ENCODE peak calls at places on chromosomes 3 and 15, in four cellular contexts. One of them, this sample, is unnamed. For H3K4me1, the result is how much of the 10 kb centered on the place peaks cover.

GRCh38 chr3:98012974-98013373 is 22.1 kb downstream of the GABRR3 start:
- DNase-seq in GM23248: peak
- DNase-seq in left lung: no peak
- DNase-seq in mammary epithelial cell: no peak
- DNase-seq in this sample: no peak

GRCh38 chr15:95018888-95019545 is 787.7 kb downstream of the MCTP2 start:
- DNase-seq in left lung: no peak
- DNase-seq in mammary epithelial cell: peak
- DNase-seq in GM23248: peak
- DNase-seq in this sample: no peak

GRCh38 chr3:121989943-121990342 is 32.1 kb downstream of the ILDR1 start:
- DNase-seq in left lung: no peak
- DNase-seq in GM23248: no peak
- DNase-seq in mammary epithelial cell: no peak
- DNase-seq in this sample: no peak

GRCh38 chr3:105619651-105620050 is 249.2 kb downstream of the CBLB start:
- DNase-seq in left lung: no peak
- DNase-seq in mammary epithelial cell: no peak
- DNase-seq in GM23248: no peak
- DNase-seq in this sample: no peak

GRCh38 chr3:107045791-107046190 is 331.4 kb upstream of the CCDC54 start:
- DNase-seq in GM23248: no peak
- DNase-seq in left lung: no peak
- DNase-seq in mammary epithelial cell: peak
- DNase-seq in this sample: no peak

GRCh38 chr3:46902188-46902631 is 24.7 kb downstream of the PTH1R start:
- DNase-seq in GM23248: no peak
- DNase-seq in left lung: no peak
- DNase-seq in mammary epithelial cell: no peak
- DNase-seq in this sample: no peak

GRCh38 chr15:64022571-64022970 is 23.7 kb downstream of the DAPK2 start:
- DNase-seq in GM23248: no peak
- DNase-seq in left lung: no peak
- DNase-seq in mammary epithelial cell: no peak
- DNase-seq in this sample: no peak

GRCh38 chr3:146019508-146019907 is 141.5 kb downstream of the PLOD2 start:
- DNase-seq in mammary epithelial cell: peak
- DNase-seq in left lung: no peak
- DNase-seq in GM23248: no peak
- DNase-seq in this sample: no peak

GRCh38 chr15:31305375-31305774 is 21.3 kb upstream of the KLF13 start:
- DNase-seq in mammary epithelial cell: no peak
- DNase-seq in GM23248: no peak
- DNase-seq in left lung: no peak
- DNase-seq in this sample: no peak

DNA sequence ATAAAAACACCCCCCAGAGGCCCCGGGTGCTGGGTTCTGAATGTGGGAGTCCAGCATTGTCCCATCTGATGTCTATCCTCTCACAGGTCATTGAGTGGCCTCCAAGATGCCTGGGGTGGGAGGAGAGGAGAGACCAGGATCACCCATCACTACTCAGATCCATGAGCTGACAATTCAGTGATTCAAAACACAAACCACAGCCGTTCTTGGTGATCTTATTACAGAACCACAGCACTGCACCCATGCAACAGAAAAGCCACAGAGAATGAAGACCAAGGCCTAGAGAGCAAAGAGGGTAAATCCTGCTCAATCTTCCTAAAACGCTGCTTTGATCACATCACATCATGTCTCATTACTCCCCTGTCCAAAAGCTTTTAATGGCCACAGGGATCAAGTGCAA is 23.5 kb downstream of the ANP32A start:
- DNase-seq in left lung: no peak
- DNase-seq in mammary epithelial cell: no peak
- DNase-seq in GM23248: peak
- DNase-seq in this sample: no peak
- H3K4me1 ChIP-seq in left lung: half or more
- H3K4me1 ChIP-seq in mammary epithelial cell: under half
- H3K4me1 ChIP-seq in GM23248: under half
- H3K4me1 ChIP-seq in this sample: under half

DNA sequence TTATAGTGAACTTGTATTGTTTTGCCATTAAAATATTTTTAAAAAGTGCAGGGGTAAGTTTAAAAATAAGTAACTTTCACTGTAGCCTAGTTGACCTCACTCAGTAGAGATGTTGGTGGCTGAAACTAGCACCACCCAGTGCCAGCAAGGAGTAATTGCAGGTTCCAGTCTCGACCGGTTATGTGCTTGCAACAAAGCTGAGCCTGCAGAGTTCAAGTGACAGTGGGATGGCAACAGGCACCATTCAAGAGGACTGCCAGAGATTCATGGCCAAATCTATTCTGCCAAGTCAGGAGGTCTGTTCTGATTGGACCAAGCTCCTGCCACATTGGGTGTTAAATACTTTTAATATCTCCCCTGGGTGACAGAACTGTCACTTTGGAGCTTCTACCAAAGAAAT is 2.7 kb downstream of the ADAMTS7 start:
- DNase-seq in mammary epithelial cell: peak
- DNase-seq in left lung: no peak
- DNase-seq in GM23248: peak
- DNase-seq in this sample: no peak
- H3K4me3 ChIP-seq in mammary epithelial cell: no peak
- H3K4me3 ChIP-seq in left lung: no peak
- H3K4me3 ChIP-seq in GM23248: no peak
- H3K4me3 ChIP-seq in this sample: no peak

GRCh38 chr15:40045572-40046217 is 6.7 kb upstream of the SRP14 start:
- DNase-seq in mammary epithelial cell: no peak
- DNase-seq in left lung: no peak
- DNase-seq in GM23248: no peak
- DNase-seq in this sample: peak

GRCh38 chr15:40049076-40049475 is 10.1 kb upstream of the SRP14 start:
- DNase-seq in mammary epithelial cell: no peak
- DNase-seq in GM23248: no peak
- DNase-seq in left lung: no peak
- DNase-seq in this sample: no peak

GRCh38 chr15:40046721-40047412 is 7.9 kb upstream of the SRP14 start:
- DNase-seq in GM23248: peak
- DNase-seq in left lung: no peak
- DNase-seq in mammary epithelial cell: peak
- DNase-seq in this sample: no peak

GRCh38 chr15:40047413-40048154 is 8.6 kb upstream of the SRP14 start:
- DNase-seq in GM23248: peak
- DNase-seq in mammary epithelial cell: peak
- DNase-seq in left lung: peak
- DNase-seq in this sample: peak

DNA sequence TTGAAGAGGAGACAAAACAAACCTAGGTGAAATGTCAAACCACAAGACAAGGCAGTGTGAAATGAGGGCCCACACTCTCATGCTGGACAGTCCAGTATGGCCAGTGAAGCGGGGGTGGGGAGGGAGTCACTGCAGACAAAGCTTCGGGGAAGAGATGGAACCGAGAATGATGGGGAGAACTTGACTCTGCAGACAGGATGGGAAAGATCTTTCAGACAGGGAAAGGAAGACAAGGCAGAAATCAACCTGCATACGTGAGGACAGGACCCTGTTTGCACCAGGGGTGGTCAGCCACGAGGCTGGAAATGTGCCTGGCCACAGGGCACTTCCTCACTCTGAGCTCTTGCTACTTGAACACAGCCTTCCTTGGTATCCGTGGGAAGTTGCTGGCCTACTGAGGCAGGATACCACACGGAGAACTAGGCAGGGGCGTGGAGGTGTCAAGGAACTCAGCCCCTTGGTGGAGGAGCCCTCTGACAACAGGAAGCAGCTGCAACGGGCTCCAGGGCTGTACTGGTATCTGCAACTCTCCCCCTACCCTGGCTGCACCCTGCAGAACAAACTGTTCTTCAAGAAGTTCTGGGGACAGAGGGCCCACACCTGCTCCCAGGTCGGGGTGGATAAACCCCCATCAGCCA is 9.3 kb upstream of the SRP14 start:
- DNase-seq in GM23248: no peak
- DNase-seq in mammary epithelial cell: no peak
- DNase-seq in left lung: no peak
- DNase-seq in this sample: no peak
- H3K27ac ChIP-seq in GM23248: peak
- H3K27ac ChIP-seq in mammary epithelial cell: no peak
- H3K27ac ChIP-seq in left lung: peak
- H3K27ac ChIP-seq in this sample: no peak

DNA sequence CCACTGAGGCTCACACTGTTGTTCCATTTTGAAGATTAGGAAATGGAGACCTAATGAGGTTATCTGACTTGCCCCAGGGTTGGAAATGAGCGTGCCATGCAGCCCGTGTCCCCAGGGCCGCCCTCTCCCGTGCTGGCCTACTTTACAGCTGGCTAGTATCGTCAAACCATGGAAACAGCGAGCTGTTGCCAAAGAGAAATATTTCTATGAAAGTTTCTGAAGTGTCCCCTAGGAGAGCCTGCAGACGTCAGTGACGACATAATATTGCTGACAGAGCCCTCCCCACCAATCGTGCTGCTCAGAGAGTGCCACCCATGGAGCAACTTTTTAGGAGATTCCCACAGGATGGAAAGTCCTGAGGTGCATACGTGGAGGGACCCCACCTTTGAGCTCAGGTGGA is 11.2 kb upstream of the FAM174B start:
- DNase-seq in left lung: no peak
- DNase-seq in mammary epithelial cell: no peak
- DNase-seq in GM23248: no peak
- DNase-seq in this sample: no peak
- H3K4me1 ChIP-seq in left lung: under half
- H3K4me1 ChIP-seq in mammary epithelial cell: under half
- H3K4me1 ChIP-seq in GM23248: under half
- H3K4me1 ChIP-seq in this sample: under half

GRCh38 chr3:199815-200214 is 3.3 kb downstream of the CHL1 start:
- DNase-seq in mammary epithelial cell: no peak
- DNase-seq in left lung: no peak
- DNase-seq in GM23248: no peak
- DNase-seq in this sample: no peak
- H3K4me3 ChIP-seq in mammary epithelial cell: no peak
- H3K4me3 ChIP-seq in left lung: no peak
- H3K4me3 ChIP-seq in GM23248: no peak
- H3K4me3 ChIP-seq in this sample: no peak

GRCh38 chr3:4771238-4771637 is 208.0 kb upstream of the BHLHE40 start:
- DNase-seq in mammary epithelial cell: no peak
- DNase-seq in GM23248: no peak
- DNase-seq in left lung: no peak
- DNase-seq in this sample: no peak

GRCh38 chr3:4770561-4770960 is 208.7 kb upstream of the BHLHE40 start:
- DNase-seq in mammary epithelial cell: no peak
- DNase-seq in left lung: no peak
- DNase-seq in GM23248: no peak
- DNase-seq in this sample: no peak

GRCh38 chr3:4772858-4773257 is 206.4 kb upstream of the BHLHE40 start:
- DNase-seq in mammary epithelial cell: no peak
- DNase-seq in GM23248: no peak
- DNase-seq in left lung: no peak
- DNase-seq in this sample: no peak

GRCh38 chr3:4773583-4773982 is 205.7 kb upstream of the BHLHE40 start:
- DNase-seq in mammary epithelial cell: no peak
- DNase-seq in left lung: no peak
- DNase-seq in GM23248: no peak
- DNase-seq in this sample: no peak

GRCh38 chr3:4772171-4772804 is 206.9 kb upstream of the BHLHE40 start:
- DNase-seq in left lung: no peak
- DNase-seq in GM23248: peak
- DNase-seq in mammary epithelial cell: no peak
- DNase-seq in this sample: peak
- H3K27ac ChIP-seq in left lung: peak
- H3K27ac ChIP-seq in GM23248: peak
- H3K27ac ChIP-seq in mammary epithelial cell: no peak
- H3K27ac ChIP-seq in this sample: peak

GRCh38 chr3:172447611-172448579 is at the start of gene GHSR:
- DNase-seq in left lung: peak
- DNase-seq in GM23248: no peak
- DNase-seq in mammary epithelial cell: no peak
- DNase-seq in this sample: no peak
- H3K4me1 ChIP-seq in left lung: under half
- H3K4me1 ChIP-seq in GM23248: under half
- H3K4me1 ChIP-seq in mammary epithelial cell: under half
- H3K4me1 ChIP-seq in this sample: under half